ENCODE peak calls at places on chromosomes 5 and 9, in nine cellular contexts. K is BJ; O is left ventricle myocardium inferior; Z is HCT116; J is IMR-90; U is Peyer's patch; M is choroid plexus epithelial cell; R is CD8-positive, alpha-beta T cell; S is activated CD8-positive, alpha-beta T cell treated with anti-CD3 and anti-CD28 coated beads for 36 hours. V is an unnamed sample.

GRCh38 chr5:173823721-173824567 is 64.2 kb upstream of the CPEB4 start:
- DNase-seq in K (peak), O (no peak), Z (no peak), J (peak), U (peak), M (peak), R (no peak), S (no peak), V (peak)

GRCh38 chr5:8033261-8033660 is 164.3 kb downstream of the MTRR start:
- DNase-seq in K (no peak), O (no peak), Z (no peak), J (no peak), U (no peak), M (no peak), R (no peak), S (no peak), V (no peak)

GRCh38 chr9:81597749-81598497 is 91.4 kb downstream of the TLE1 start:
- DNase-seq in K (no peak), O (no peak), Z (no peak), J (no peak), U (no peak), M (no peak), R (no peak), S (no peak), V (no peak)

GRCh38 chr9:104075801-104076753 is 18.0 kb upstream of the SMC2 start:
- DNase-seq in K (peak), O (no peak), Z (no peak), J (peak), U (no peak), M (peak), R (no peak), S (no peak), V (peak)

GRCh38 chr5:114153392-114153791 is 208.5 kb upstream of the KCNN2 start:
- DNase-seq in K (no peak), O (no peak), Z (no peak), J (no peak), U (no peak), M (no peak), R (no peak), S (no peak), V (no peak)

GRCh38 chr5:29016067-29016466 is 1977.7 kb upstream of the CDH9 start:
- DNase-seq in K (no peak), O (no peak), Z (no peak), J (no peak), U (no peak), M (no peak), R (no peak), S (no peak), V (no peak)

GRCh38 chr5:132257131-132258101 is at the start of gene PDLIM4:
- DNase-seq in K (no peak), O (no peak), Z (no peak), J (no peak), U (peak), M (peak), R (peak), S (no peak), V (no peak)

GRCh38 chr9:107137495-107138202 is 145.4 kb upstream of the RAD23B start:
- DNase-seq in K (no peak), O (no peak), Z (peak), J (peak), U (no peak), M (peak), R (no peak), S (peak), V (peak)

GRCh38 chr9:92710368-92710767 is 40.4 kb upstream of the IPPK start:
- DNase-seq in K (no peak), O (no peak), Z (no peak), J (no peak), U (no peak), M (no peak), R (no peak), S (no peak), V (no peak)

GRCh38 chr5:60036539-60036938 is 143.0 kb upstream of the PDE4D start:
- DNase-seq in K (no peak), O (no peak), Z (no peak), J (no peak), U (no peak), M (no peak), R (no peak), S (no peak), V (no peak)

DNA sequence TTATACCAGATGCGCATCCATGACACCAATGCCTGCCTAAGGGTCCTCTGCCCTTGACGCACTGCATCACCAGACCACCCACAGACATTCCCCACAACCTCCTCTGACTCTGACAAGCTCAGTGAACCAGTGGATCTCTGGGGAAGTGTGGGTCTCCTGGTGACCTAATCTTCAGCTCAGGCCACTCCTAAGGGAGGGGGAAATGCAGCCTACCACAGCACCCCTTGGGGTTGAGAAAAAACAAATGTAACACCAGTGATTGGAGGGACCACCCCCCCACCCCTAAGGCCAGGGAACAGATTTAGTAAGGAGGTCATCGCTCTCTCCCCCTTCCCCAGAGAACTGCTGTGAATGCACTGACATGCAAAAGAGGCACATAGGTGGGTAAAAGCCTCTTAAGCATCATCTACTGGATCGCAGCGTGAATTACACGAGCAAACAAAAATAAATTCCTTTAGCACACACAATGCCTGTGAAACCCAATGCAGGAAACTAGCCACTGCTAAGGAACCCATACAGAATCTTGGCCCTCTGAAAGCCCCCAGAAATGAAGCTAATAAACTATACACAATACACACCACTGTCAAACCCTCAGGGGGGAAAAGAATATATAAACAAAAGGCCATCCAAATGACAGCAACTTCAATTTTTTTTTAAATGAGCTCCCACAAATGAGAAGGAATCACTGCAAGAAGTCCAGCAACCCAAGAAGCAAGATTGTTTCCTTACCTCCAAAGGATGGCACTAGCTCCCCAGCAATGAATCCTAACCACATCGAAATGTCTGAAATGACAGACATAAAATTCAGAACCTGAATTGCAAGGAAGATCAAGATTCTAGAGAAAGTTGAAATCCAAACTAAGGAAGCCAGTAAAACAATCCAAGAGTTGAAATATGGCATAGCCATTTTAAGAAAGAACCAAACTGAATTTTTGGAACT is 513.7 kb upstream of the PTGER4 start:
- DNase-seq in K (no peak), O (no peak), Z (no peak), J (peak), U (no peak), M (peak), R (no peak), S (peak), V (peak)
- TF ChIP-seq CTCF in K (no peak), O (peak), Z (no peak), J (peak), U (no peak), M (peak), R (no peak), S (peak), V (no peak)

GRCh38 chr9:546797-547223 is 294.7 kb upstream of the DMRT1 start:
- DNase-seq in K (no peak), O (no peak), Z (no peak), J (no peak), U (no peak), M (peak), R (no peak), S (no peak), V (peak)
- TF ChIP-seq CTCF in K (peak), O (peak), Z (peak), J (peak), U (no peak), M (peak), R (no peak), S (no peak), V (peak)

GRCh38 chr5:129135633-129136032 is 41.1 kb downstream of the ISOC1 start:
- DNase-seq in K (no peak), O (no peak), Z (peak), J (no peak), U (no peak), M (no peak), R (no peak), S (peak), V (peak)
- TF ChIP-seq CTCF in K (no peak), O (peak), Z (peak), J (no peak), U (no peak), M (peak), R (no peak), S (no peak), V (no peak)

DNA sequence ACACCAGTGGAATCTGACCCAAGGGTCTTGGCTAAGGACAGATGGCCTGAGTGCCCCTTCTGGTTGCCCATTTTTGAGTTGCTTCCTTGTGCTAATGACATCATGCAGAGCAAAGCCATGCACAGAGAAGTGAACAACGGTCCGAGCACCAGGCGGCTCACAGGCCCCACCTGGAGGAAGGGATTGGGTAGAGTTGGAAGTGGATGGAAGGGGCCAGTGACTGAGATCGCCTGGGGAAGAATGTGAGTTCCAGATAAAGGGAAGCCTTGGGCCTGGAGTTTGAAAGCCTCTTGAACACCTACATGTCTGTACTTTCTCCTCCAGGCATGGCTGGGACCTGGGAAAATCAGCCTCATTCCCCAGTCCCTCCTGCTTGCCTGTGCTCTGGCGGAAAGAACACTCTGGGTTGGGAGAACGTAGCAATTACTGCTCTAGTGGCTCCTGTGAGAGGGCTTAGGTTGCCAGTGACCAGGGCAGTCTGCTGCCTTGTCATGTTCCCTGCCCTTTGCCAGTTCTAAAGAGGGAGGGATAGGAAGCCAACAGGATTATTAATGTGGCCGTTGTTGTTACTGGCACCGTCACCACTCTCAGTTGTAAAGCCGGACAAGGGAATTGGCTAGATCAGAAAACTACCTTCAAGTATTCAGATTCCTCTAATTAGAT is 62.5 kb upstream of the PTPN3 start:
- DNase-seq in K (no peak), O (peak), Z (peak), J (no peak), U (no peak), M (no peak), R (no peak), S (no peak), V (peak)
- TF ChIP-seq CTCF in K (no peak), O (peak), Z (peak), J (no peak), U (no peak), M (no peak), R (no peak), S (no peak), V (peak)

GRCh38 chr5:157917909-157918809 is 59.2 kb upstream of the CLINT1 start:
- DNase-seq in K (peak), O (peak), Z (peak), J (peak), U (peak), M (peak), R (peak), S (peak), V (peak)
- TF ChIP-seq CTCF in K (peak), O (peak), Z (peak), J (peak), U (peak), M (peak), R (peak), S (peak), V (peak)

DNA sequence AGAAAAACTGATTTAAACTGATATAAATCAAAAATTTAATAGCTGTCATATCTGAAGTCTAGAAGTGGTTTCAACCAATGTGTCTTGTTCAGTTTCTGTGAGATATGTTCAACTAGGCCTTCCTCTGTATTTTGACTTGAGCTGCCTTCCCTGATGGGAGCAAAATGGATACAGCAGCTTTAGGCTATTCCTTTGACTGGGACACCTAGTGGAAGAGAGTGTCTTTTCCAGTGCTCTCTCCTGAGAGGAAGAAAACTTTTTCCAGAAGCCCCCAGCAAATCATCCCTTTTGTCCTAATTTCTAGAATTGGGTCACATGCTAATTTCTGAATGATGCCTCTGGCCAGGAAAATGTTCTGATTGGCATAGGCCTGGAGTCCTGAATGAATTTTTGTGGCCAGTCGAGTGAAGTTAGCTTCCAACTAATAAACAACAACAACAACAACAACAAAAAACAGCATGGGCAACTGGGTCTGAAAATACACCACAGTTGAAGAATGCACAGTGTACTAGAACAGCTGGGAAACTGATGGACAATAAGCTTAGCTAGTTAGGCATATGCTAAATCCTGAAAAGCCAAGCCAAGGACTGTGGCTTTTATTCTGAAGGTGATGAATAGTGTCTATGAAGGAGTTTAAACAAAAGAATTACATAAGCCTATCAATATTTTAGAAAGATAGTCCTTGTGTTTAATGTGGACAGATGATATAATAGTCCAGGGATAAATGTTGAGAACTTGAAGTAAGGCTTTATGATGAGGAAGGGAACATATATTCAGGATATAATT is 125.7 kb downstream of the FBN2 start:
- DNase-seq in K (no peak), O (no peak), Z (no peak), J (no peak), U (no peak), M (no peak), R (no peak), S (no peak), V (no peak)
- TF ChIP-seq CTCF in K (no peak), O (no peak), Z (no peak), J (no peak), U (no peak), M (peak), R (no peak), S (no peak), V (no peak)

GRCh38 chr5:54743581-54743980 is 226.0 kb downstream of the SNX18 start:
- DNase-seq in K (no peak), O (no peak), Z (no peak), J (no peak), U (no peak), M (no peak), R (no peak), S (no peak), V (no peak)

GRCh38 chr5:54741711-54742110 is 224.2 kb downstream of the SNX18 start:
- DNase-seq in K (no peak), O (no peak), Z (no peak), J (no peak), U (no peak), M (no peak), R (no peak), S (no peak), V (no peak)

GRCh38 chr5:54743997-54744788 is 226.6 kb downstream of the SNX18 start:
- DNase-seq in K (peak), O (no peak), Z (no peak), J (peak), U (peak), M (peak), R (peak), S (peak), V (peak)

GRCh38 chr5:54740141-54740540 is 222.6 kb downstream of the SNX18 start:
- DNase-seq in K (no peak), O (no peak), Z (no peak), J (no peak), U (no peak), M (no peak), R (no peak), S (no peak), V (no peak)

GRCh38 chr5:54742417-54742889 is 224.9 kb downstream of the SNX18 start:
- DNase-seq in K (no peak), O (no peak), Z (no peak), J (peak), U (no peak), M (peak), R (no peak), S (no peak), V (peak)
- TF ChIP-seq CTCF in K (peak), O (peak), Z (no peak), J (peak), U (no peak), M (peak), R (no peak), S (no peak), V (peak)

DNA sequence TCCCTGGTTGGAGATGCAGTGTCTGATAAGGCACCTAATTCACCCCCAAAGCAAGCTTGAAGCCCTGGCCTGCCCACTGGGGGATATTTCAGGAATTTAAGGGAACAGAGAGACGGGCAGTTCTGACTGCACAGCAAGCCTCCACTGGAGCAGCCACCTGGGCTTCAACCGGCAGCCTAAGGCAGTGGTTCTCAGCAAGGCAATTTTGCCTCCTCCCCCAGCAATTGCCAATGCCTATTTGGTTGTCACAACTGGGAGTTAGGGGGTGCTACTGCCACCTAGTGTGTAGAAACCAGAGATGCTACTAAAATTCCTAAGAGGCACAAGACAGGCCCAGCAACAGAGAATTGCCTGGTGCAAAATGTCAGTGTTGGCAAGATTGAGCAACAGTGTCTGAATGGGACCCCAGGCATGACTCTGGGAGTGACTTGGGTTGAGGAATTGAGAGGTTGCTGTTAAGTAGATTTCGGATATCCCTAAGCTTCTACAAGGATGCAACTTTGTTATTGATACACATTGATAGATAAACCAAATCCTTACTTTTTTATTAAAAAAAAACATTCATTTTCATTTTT is 58.7 kb upstream of the CTSL start:
- DNase-seq in K (no peak), O (no peak), Z (peak), J (no peak), U (no peak), M (no peak), R (no peak), S (peak), V (no peak)
- TF ChIP-seq CTCF in K (peak), O (peak), Z (no peak), J (no peak), U (no peak), M (peak), R (no peak), S (no peak), V (peak)

V was measured in bronchial epithelial cell.